ENCODE peak calls at places on chromosomes 6 and 20, in ten cellular contexts. One of them, this sample, is unnamed.

GRCh38 chr20:16273812-16274560 is 299.3 kb downstream of the KIF16B start:
- DNase-seq in epithelial cell of esophagus: no peak
- DNase-seq in neural crest cell: no peak
- DNase-seq in CD4-positive, alpha-beta T cell: no peak
- DNase-seq in AG09319: no peak
- DNase-seq in thoracic aorta: no peak
- DNase-seq in uterus: no peak
- DNase-seq in astrocyte of the spinal cord: no peak
- DNase-seq in CD8-positive, alpha-beta T cell: no peak
- DNase-seq in PC-9: no peak
- DNase-seq in this sample: no peak

GRCh38 chr20:58661298-58662141 is 10.4 kb downstream of the STX16 start:
- DNase-seq in neural crest cell: no peak
- DNase-seq in astrocyte of the spinal cord: no peak
- DNase-seq in CD4-positive, alpha-beta T cell: peak; percentile 54
- DNase-seq in uterus: no peak
- DNase-seq in epithelial cell of esophagus: no peak
- DNase-seq in CD8-positive, alpha-beta T cell: peak; percentile 44
- DNase-seq in thoracic aorta: no peak
- DNase-seq in AG09319: no peak
- DNase-seq in PC-9: no peak
- DNase-seq in this sample: no peak

GRCh38 chr6:52507557-52508260 is 69.2 kb downstream of the TRAM2 start:
- DNase-seq in PC-9: no peak
- DNase-seq in neural crest cell: no peak
- DNase-seq in CD8-positive, alpha-beta T cell: no peak
- DNase-seq in astrocyte of the spinal cord: peak; percentile 47
- DNase-seq in thoracic aorta: no peak
- DNase-seq in AG09319: no peak
- DNase-seq in CD4-positive, alpha-beta T cell: no peak
- DNase-seq in uterus: no peak
- DNase-seq in epithelial cell of esophagus: peak; percentile 48
- DNase-seq in this sample: peak; percentile 39

GRCh38 chr6:134061440-134061839 is 9.0 kb upstream of the SLC2A12 start:
- DNase-seq in thoracic aorta: no peak
- DNase-seq in AG09319: no peak
- DNase-seq in astrocyte of the spinal cord: no peak
- DNase-seq in neural crest cell: no peak
- DNase-seq in PC-9: no peak
- DNase-seq in CD4-positive, alpha-beta T cell: no peak
- DNase-seq in uterus: no peak
- DNase-seq in epithelial cell of esophagus: no peak
- DNase-seq in CD8-positive, alpha-beta T cell: no peak
- DNase-seq in this sample: no peak

GRCh38 chr6:166707045-166707444 is 80.0 kb upstream of the RPS6KA2 start:
- DNase-seq in astrocyte of the spinal cord: peak; percentile 29
- DNase-seq in neural crest cell: peak; percentile 61
- DNase-seq in uterus: no peak
- DNase-seq in thoracic aorta: no peak
- DNase-seq in PC-9: peak; percentile 30
- DNase-seq in epithelial cell of esophagus: peak; percentile 57
- DNase-seq in AG09319: no peak
- DNase-seq in CD8-positive, alpha-beta T cell: no peak
- DNase-seq in CD4-positive, alpha-beta T cell: no peak
- DNase-seq in this sample: no peak

GRCh38 chr20:39873286-39873685 is 815.8 kb downstream of the MAFB start:
- DNase-seq in CD4-positive, alpha-beta T cell: no peak
- DNase-seq in astrocyte of the spinal cord: no peak
- DNase-seq in PC-9: no peak
- DNase-seq in thoracic aorta: no peak
- DNase-seq in epithelial cell of esophagus: no peak
- DNase-seq in AG09319: no peak
- DNase-seq in uterus: no peak
- DNase-seq in neural crest cell: no peak
- DNase-seq in CD8-positive, alpha-beta T cell: no peak
- DNase-seq in this sample: no peak

GRCh38 chr20:46298374-46298773 is 9.9 kb downstream of the CDH22 start:
- DNase-seq in PC-9: no peak
- DNase-seq in neural crest cell: no peak
- DNase-seq in uterus: no peak
- DNase-seq in astrocyte of the spinal cord: no peak
- DNase-seq in epithelial cell of esophagus: no peak
- DNase-seq in CD4-positive, alpha-beta T cell: no peak
- DNase-seq in CD8-positive, alpha-beta T cell: no peak
- DNase-seq in AG09319: no peak
- DNase-seq in thoracic aorta: no peak
- DNase-seq in this sample: no peak

GRCh38 chr6:55397986-55398385 is 70.7 kb downstream of the GFRAL start:
- DNase-seq in PC-9: no peak
- DNase-seq in AG09319: no peak
- DNase-seq in CD4-positive, alpha-beta T cell: no peak
- DNase-seq in thoracic aorta: no peak
- DNase-seq in CD8-positive, alpha-beta T cell: no peak
- DNase-seq in uterus: no peak
- DNase-seq in astrocyte of the spinal cord: no peak
- DNase-seq in neural crest cell: no peak
- DNase-seq in epithelial cell of esophagus: no peak
- DNase-seq in this sample: no peak

GRCh38 chr20:63290677-63291472 is 2.1 kb upstream of the COL20A1 start:
- DNase-seq in neural crest cell: peak; percentile 74
- DNase-seq in AG09319: no peak
- DNase-seq in thoracic aorta: no peak
- DNase-seq in PC-9: peak; percentile 47
- DNase-seq in CD8-positive, alpha-beta T cell: peak; percentile 58
- DNase-seq in epithelial cell of esophagus: peak; percentile 55
- DNase-seq in astrocyte of the spinal cord: no peak
- DNase-seq in uterus: no peak
- DNase-seq in CD4-positive, alpha-beta T cell: peak; percentile 58
- DNase-seq in this sample: peak; percentile 31

GRCh38 chr6:146883640-146884531 is 285.1 kb downstream of the ADGB start:
- DNase-seq in AG09319: no peak
- DNase-seq in uterus: no peak
- DNase-seq in thoracic aorta: no peak
- DNase-seq in PC-9: no peak
- DNase-seq in astrocyte of the spinal cord: no peak
- DNase-seq in CD8-positive, alpha-beta T cell: no peak
- DNase-seq in neural crest cell: no peak
- DNase-seq in CD4-positive, alpha-beta T cell: no peak
- DNase-seq in epithelial cell of esophagus: no peak
- DNase-seq in this sample: no peak

GRCh38 chr6:13256614-13257013 is 71.7 kb downstream of the TBC1D7 start:
- DNase-seq in neural crest cell: no peak
- DNase-seq in PC-9: no peak
- DNase-seq in astrocyte of the spinal cord: no peak
- DNase-seq in AG09319: no peak
- DNase-seq in thoracic aorta: no peak
- DNase-seq in CD8-positive, alpha-beta T cell: no peak
- DNase-seq in CD4-positive, alpha-beta T cell: no peak
- DNase-seq in epithelial cell of esophagus: no peak
- DNase-seq in uterus: no peak
- DNase-seq in this sample: no peak

GRCh38 chr6:131787955-131788712 is 19.7 kb upstream of the ENPP1 start:
- DNase-seq in AG09319: peak; percentile 19
- DNase-seq in epithelial cell of esophagus: no peak
- DNase-seq in thoracic aorta: no peak
- DNase-seq in CD4-positive, alpha-beta T cell: no peak
- DNase-seq in CD8-positive, alpha-beta T cell: no peak
- DNase-seq in astrocyte of the spinal cord: peak; percentile 34
- DNase-seq in PC-9: no peak
- DNase-seq in neural crest cell: no peak
- DNase-seq in uterus: peak; percentile 20
- DNase-seq in this sample: no peak

GRCh38 chr20:9287062-9287461 is 218.2 kb downstream of the PLCB4 start:
- DNase-seq in CD4-positive, alpha-beta T cell: no peak
- DNase-seq in astrocyte of the spinal cord: no peak
- DNase-seq in epithelial cell of esophagus: peak; percentile 5
- DNase-seq in uterus: no peak
- DNase-seq in thoracic aorta: no peak
- DNase-seq in AG09319: no peak
- DNase-seq in neural crest cell: no peak
- DNase-seq in PC-9: no peak
- DNase-seq in CD8-positive, alpha-beta T cell: no peak
- DNase-seq in this sample: no peak

GRCh38 chr20:59027746-59028320 is 4.3 kb downstream of the ATP5F1E start:
- DNase-seq in astrocyte of the spinal cord: peak; percentile 85
- DNase-seq in PC-9: no peak
- DNase-seq in neural crest cell: no peak
- DNase-seq in CD4-positive, alpha-beta T cell: no peak
- DNase-seq in uterus: no peak
- DNase-seq in AG09319: no peak
- DNase-seq in epithelial cell of esophagus: no peak
- DNase-seq in thoracic aorta: no peak
- DNase-seq in CD8-positive, alpha-beta T cell: no peak
- DNase-seq in this sample: peak; percentile 59

GRCh38 chr20:48822879-48823385 is 4.9 kb downstream of the PREX1 start:
- DNase-seq in thoracic aorta: no peak
- DNase-seq in neural crest cell: no peak
- DNase-seq in CD8-positive, alpha-beta T cell: peak; percentile 21
- DNase-seq in CD4-positive, alpha-beta T cell: no peak
- DNase-seq in AG09319: no peak
- DNase-seq in epithelial cell of esophagus: no peak
- DNase-seq in uterus: no peak
- DNase-seq in astrocyte of the spinal cord: peak; percentile 14
- DNase-seq in PC-9: no peak
- DNase-seq in this sample: no peak

GRCh38 chr6:160042788-160043301 is 74.0 kb downstream of the IGF2R start:
- DNase-seq in neural crest cell: no peak
- DNase-seq in astrocyte of the spinal cord: peak; percentile 77
- DNase-seq in epithelial cell of esophagus: peak; percentile 74
- DNase-seq in CD8-positive, alpha-beta T cell: no peak
- DNase-seq in PC-9: no peak
- DNase-seq in CD4-positive, alpha-beta T cell: no peak
- DNase-seq in thoracic aorta: no peak
- DNase-seq in uterus: no peak
- DNase-seq in AG09319: no peak
- DNase-seq in this sample: peak; percentile 58

GRCh38 chr6:31572041-31572911 is at the start of gene LTA:
- DNase-seq in thoracic aorta: no peak
- DNase-seq in epithelial cell of esophagus: no peak
- DNase-seq in PC-9: no peak
- DNase-seq in CD4-positive, alpha-beta T cell: peak; percentile 61
- DNase-seq in AG09319: no peak
- DNase-seq in CD8-positive, alpha-beta T cell: peak; percentile 78
- DNase-seq in neural crest cell: no peak
- DNase-seq in uterus: no peak
- DNase-seq in astrocyte of the spinal cord: no peak
- DNase-seq in this sample: no peak

GRCh38 chr6:140071115-140071514 is 696.7 kb upstream of the CITED2 start:
- DNase-seq in thoracic aorta: no peak
- DNase-seq in AG09319: peak; percentile 85
- DNase-seq in neural crest cell: no peak
- DNase-seq in PC-9: peak; percentile 5
- DNase-seq in uterus: no peak
- DNase-seq in astrocyte of the spinal cord: peak; percentile 84
- DNase-seq in epithelial cell of esophagus: no peak
- DNase-seq in CD4-positive, alpha-beta T cell: no peak
- DNase-seq in CD8-positive, alpha-beta T cell: no peak
- DNase-seq in this sample: peak; percentile 55

GRCh38 chr6:52394251-52394666 is 25.9 kb upstream of the EFHC1 start:
- DNase-seq in thoracic aorta: no peak
- DNase-seq in PC-9: no peak
- DNase-seq in astrocyte of the spinal cord: no peak
- DNase-seq in AG09319: no peak
- DNase-seq in CD8-positive, alpha-beta T cell: no peak
- DNase-seq in CD4-positive, alpha-beta T cell: no peak
- DNase-seq in neural crest cell: no peak
- DNase-seq in uterus: no peak
- DNase-seq in epithelial cell of esophagus: no peak
- DNase-seq in this sample: no peak

GRCh38 chr20:431012-431904 is 23.2 kb downstream of the RBCK1 start:
- DNase-seq in thoracic aorta: no peak
- DNase-seq in CD8-positive, alpha-beta T cell: peak; percentile 18
- DNase-seq in neural crest cell: peak; percentile 51
- DNase-seq in PC-9: peak; percentile 75
- DNase-seq in uterus: peak; percentile 35
- DNase-seq in epithelial cell of esophagus: peak; percentile 81
- DNase-seq in astrocyte of the spinal cord: peak; percentile 68
- DNase-seq in AG09319: peak; percentile 18
- DNase-seq in CD4-positive, alpha-beta T cell: peak; percentile 21
- DNase-seq in this sample: peak; percentile 30
- TF ChIP-seq CTCF in thoracic aorta: peak; percentile 40
- TF ChIP-seq CTCF in CD8-positive, alpha-beta T cell: no peak
- TF ChIP-seq CTCF in neural crest cell: peak; percentile 63
- TF ChIP-seq CTCF in PC-9: peak; percentile 80
- TF ChIP-seq CTCF in uterus: peak; percentile 18
- TF ChIP-seq CTCF in epithelial cell of esophagus: peak; percentile 79
- TF ChIP-seq CTCF in astrocyte of the spinal cord: peak; percentile 76
- TF ChIP-seq CTCF in AG09319: peak; percentile 60
- TF ChIP-seq CTCF in CD4-positive, alpha-beta T cell: peak; percentile 33
- TF ChIP-seq CTCF in this sample: peak; percentile 43

GRCh38 chr6:129893513-129894098 is 32.5 kb upstream of the TMEM244 start:
- DNase-seq in astrocyte of the spinal cord: peak; percentile 43
- DNase-seq in CD8-positive, alpha-beta T cell: no peak
- DNase-seq in uterus: no peak
- DNase-seq in neural crest cell: no peak
- DNase-seq in thoracic aorta: no peak
- DNase-seq in AG09319: no peak
- DNase-seq in epithelial cell of esophagus: peak; percentile 56
- DNase-seq in CD4-positive, alpha-beta T cell: no peak
- DNase-seq in PC-9: no peak
- DNase-seq in this sample: peak; percentile 15
- TF ChIP-seq CTCF in astrocyte of the spinal cord: peak; percentile 49
- TF ChIP-seq CTCF in CD8-positive, alpha-beta T cell: peak; percentile 33
- TF ChIP-seq CTCF in uterus: no peak
- TF ChIP-seq CTCF in neural crest cell: peak; percentile 55
- TF ChIP-seq CTCF in thoracic aorta: peak; percentile 23
- TF ChIP-seq CTCF in AG09319: peak; percentile 34
- TF ChIP-seq CTCF in epithelial cell of esophagus: peak; percentile 33
- TF ChIP-seq CTCF in CD4-positive, alpha-beta T cell: peak; percentile 22
- TF ChIP-seq CTCF in PC-9: peak; percentile 75
- TF ChIP-seq CTCF in this sample: peak; percentile 44

DNA sequence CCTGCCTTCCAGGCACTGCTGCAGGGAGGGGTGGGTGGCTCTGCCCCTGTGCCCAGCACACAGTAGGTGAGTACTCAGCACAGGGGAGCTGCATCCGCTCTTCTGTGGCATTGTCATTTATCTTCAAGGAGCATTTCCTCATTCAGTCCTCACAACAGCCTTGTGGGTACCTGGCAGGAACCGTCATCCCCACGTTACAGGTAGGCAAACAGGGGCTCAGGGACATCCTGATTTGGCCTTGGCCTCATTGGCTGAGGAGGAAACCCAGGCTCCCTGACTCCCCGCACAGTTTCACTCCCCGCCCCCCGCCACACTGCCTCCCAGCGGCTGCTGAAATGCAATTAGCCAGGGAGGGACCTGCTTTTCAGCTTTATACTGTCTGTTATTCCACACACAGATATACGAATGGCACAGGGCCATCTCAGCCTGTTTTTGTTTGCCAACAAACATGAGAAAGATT is 24.3 kb upstream of the PNPLA1 start:
- DNase-seq in PC-9: no peak
- DNase-seq in thoracic aorta: no peak
- DNase-seq in neural crest cell: no peak
- DNase-seq in uterus: no peak
- DNase-seq in CD4-positive, alpha-beta T cell: no peak
- DNase-seq in astrocyte of the spinal cord: no peak
- DNase-seq in epithelial cell of esophagus: no peak
- DNase-seq in CD8-positive, alpha-beta T cell: no peak
- DNase-seq in AG09319: no peak
- DNase-seq in this sample: no peak
- TF ChIP-seq CTCF in PC-9: no peak
- TF ChIP-seq CTCF in thoracic aorta: no peak
- TF ChIP-seq CTCF in neural crest cell: no peak
- TF ChIP-seq CTCF in uterus: no peak
- TF ChIP-seq CTCF in CD4-positive, alpha-beta T cell: no peak
- TF ChIP-seq CTCF in astrocyte of the spinal cord: no peak
- TF ChIP-seq CTCF in epithelial cell of esophagus: peak; percentile 35
- TF ChIP-seq CTCF in CD8-positive, alpha-beta T cell: no peak
- TF ChIP-seq CTCF in AG09319: no peak
- TF ChIP-seq CTCF in this sample: no peak

GRCh38 chr6:100504786-100505737 is 40.3 kb upstream of the SIM1 start:
- DNase-seq in CD4-positive, alpha-beta T cell: no peak
- DNase-seq in astrocyte of the spinal cord: peak; percentile 91
- DNase-seq in epithelial cell of esophagus: peak; percentile 64
- DNase-seq in uterus: no peak
- DNase-seq in thoracic aorta: peak; percentile 20
- DNase-seq in CD8-positive, alpha-beta T cell: no peak
- DNase-seq in neural crest cell: no peak
- DNase-seq in PC-9: peak; percentile 60
- DNase-seq in AG09319: peak; percentile 23
- DNase-seq in this sample: peak; percentile 64
- TF ChIP-seq CTCF in CD4-positive, alpha-beta T cell: no peak
- TF ChIP-seq CTCF in astrocyte of the spinal cord: no peak
- TF ChIP-seq CTCF in epithelial cell of esophagus: no peak
- TF ChIP-seq CTCF in uterus: no peak
- TF ChIP-seq CTCF in thoracic aorta: no peak
- TF ChIP-seq CTCF in CD8-positive, alpha-beta T cell: no peak
- TF ChIP-seq CTCF in neural crest cell: no peak
- TF ChIP-seq CTCF in PC-9: no peak
- TF ChIP-seq CTCF in AG09319: no peak
- TF ChIP-seq CTCF in this sample: no peak